ENCODE peak calls at places on chromosomes 16 and 17, in seven cellular contexts. C is adipocyte; S is naive thymus-derived CD4-positive, alpha-beta T cell; N is cardiac muscle cell; I is mesenchymal stem cell; E is adrenal gland; M is ovary. A is an unnamed sample. For H3K4me1 and H3K36me3, the result is how much of the 10 kb centered on the place peaks cover.

GRCh38 chr17:41651625-41652460 is 27.5 kb upstream of the KRT17 start:
- DNase-seq in M (no peak), I (no peak), S (no peak), N (no peak), E (no peak), C (no peak), A (no peak)

GRCh38 chr17:20084621-20085282 is 75.6 kb downstream of the SPECC1 start:
- DNase-seq in S (no peak), M (no peak), I (no peak), E (no peak), C (no peak), N (no peak), A (no peak)

GRCh38 chr16:13064821-13065220 is 163.4 kb downstream of the SHISA9 start:
- DNase-seq in E (no peak), I (no peak), N (no peak), C (no peak), M (no peak), S (no peak), A (no peak)

GRCh38 chr17:7549401-7550055 is 670 bp downstream of the TNFSF12 start:
- DNase-seq in N (no peak), C (no peak), M (no peak), E (no peak), I (peak), S (peak), A (no peak)

GRCh38 chr16:83113317-83113716 is 486.5 kb downstream of the CDH13 start:
- DNase-seq in N (peak), M (no peak), C (no peak), I (no peak), E (no peak), S (no peak), A (peak)

GRCh38 chr17:19709841-19710240 is 6.5 kb downstream of the SLC47A2 start:
- DNase-seq in E (no peak), I (no peak), N (no peak), M (no peak), C (no peak), S (no peak), A (peak)

GRCh38 chr17:73625975-73626706 is 18.1 kb downstream of the SDK2 start:
- DNase-seq in E (no peak), I (no peak), C (no peak), M (no peak), N (peak), S (no peak), A (no peak)

GRCh38 chr16:57694556-57695377 is at the start of gene DRC7:
- DNase-seq in C (peak), E (peak), M (peak), S (no peak), I (peak), N (peak), A (peak)

GRCh38 chr17:57356153-57356721 is 99.9 kb downstream of the MSI2 start:
- DNase-seq in E (no peak), I (no peak), S (no peak), M (no peak), C (no peak), N (no peak), A (peak)

GRCh38 chr16:70736454-70737376 is 50.9 kb upstream of the MTSS2 start:
- DNase-seq in E (no peak), C (peak), N (no peak), I (no peak), M (no peak), S (peak), A (no peak)

GRCh38 chr16:67013823-67014640 is 14.9 kb upstream of the CBFB start:
- DNase-seq in S (peak), N (peak), C (peak), E (peak), M (peak), I (peak), A (peak)

GRCh38 chr16:11851301-11852091 is at the start of gene RSL1D1:
- DNase-seq in C (peak), M (peak), I (peak), S (peak), E (peak), N (peak), A (peak)

GRCh38 chr16:20674684-20675487 is 22.6 kb downstream of the ACSM1 start:
- DNase-seq in S (no peak), E (no peak), C (peak), I (no peak), N (no peak), M (peak), A (peak)

GRCh38 chr16:17556276-17557052 is 85.7 kb upstream of the XYLT1 start:
- DNase-seq in N (peak), M (no peak), S (no peak), C (peak), E (no peak), I (no peak), A (no peak)

GRCh38 chr17:62706598-62707424 is 79.3 kb downstream of the MRC2 start:
- DNase-seq in C (no peak), I (no peak), N (no peak), M (no peak), E (no peak), S (no peak), A (no peak)

GRCh38 chr16:56985288-56985961 is 3.9 kb upstream of the NLRC5 start:
- DNase-seq in S (no peak), M (peak), E (peak), I (peak), N (no peak), C (peak), A (peak)

GRCh38 chr17:27481327-27481726 is 25.1 kb downstream of the KSR1 start:
- DNase-seq in S (no peak), M (no peak), N (no peak), I (no peak), C (no peak), E (no peak), A (no peak)

GRCh38 chr16:17515421-17516210 is 44.9 kb upstream of the XYLT1 start:
- DNase-seq in I (no peak), C (peak), S (no peak), M (no peak), E (no peak), N (no peak), A (no peak)

GRCh38 chr16:49020436-49020835 is 261.2 kb downstream of the CBLN1 start:
- DNase-seq in M (no peak), N (no peak), E (no peak), I (no peak), S (no peak), C (no peak), A (no peak)

GRCh38 chr17:38908676-38909181 is 16.7 kb upstream of the LASP1NB start:
- DNase-seq in N (no peak), M (no peak), S (no peak), I (no peak), E (no peak), C (no peak), A (no peak)

GRCh38 chr17:19369846-19370492 is 7.4 kb upstream of the B9D1 start:
- DNase-seq in E (peak), I (no peak), C (no peak), S (no peak), M (peak), N (no peak), A (no peak)

GRCh38 chr17:60110586-60110985 is 31.9 kb upstream of the HEATR6 start:
- DNase-seq in C (no peak), S (no peak), N (no peak), E (no peak), M (no peak), I (no peak), A (no peak)

GRCh38 chr16:3514621-3515020 is 13.8 kb downstream of the CLUAP1 start:
- DNase-seq in I (peak), M (no peak), E (no peak), C (no peak), N (no peak), S (no peak), A (no peak)

GRCh38 chr16:53900678-53901077 is 196.7 kb downstream of the FTO start:
- DNase-seq in C (no peak), I (no peak), S (no peak), N (no peak), E (no peak), M (no peak), A (no peak)

GRCh38 chr17:36937961-36938565 is 788 bp downstream of the LHX1 start:
- DNase-seq in N (peak), C (no peak), I (peak), M (no peak), E (no peak), S (no peak), A (no peak)

GRCh38 chr17:50037321-50038107 is 18.4 kb upstream of the ITGA3 start:
- DNase-seq in I (peak), S (no peak), N (no peak), M (peak), C (peak), E (peak), A (peak)

GRCh38 chr17:50042211-50042610 is 13.7 kb upstream of the ITGA3 start:
- DNase-seq in N (no peak), C (no peak), E (no peak), M (no peak), I (no peak), S (no peak), A (no peak)

GRCh38 chr17:50036455-50037320 is 19.2 kb upstream of the ITGA3 start:
- DNase-seq in N (no peak), M (peak), I (no peak), C (no peak), E (peak), S (no peak), A (no peak)

GRCh38 chr17:50035930-50036329 is 20.0 kb upstream of the ITGA3 start:
- DNase-seq in M (peak), E (no peak), I (no peak), C (no peak), S (no peak), N (no peak), A (no peak)

GRCh38 chr17:50039058-50039457 is 16.9 kb upstream of the ITGA3 start:
- DNase-seq in E (no peak), I (no peak), M (no peak), N (no peak), S (no peak), C (no peak), A (no peak)
- H3K4me1 ChIP-seq in E (under half), I (under half), M (under half), N (under half), S (under half), C (under half), A (under half)

DNA sequence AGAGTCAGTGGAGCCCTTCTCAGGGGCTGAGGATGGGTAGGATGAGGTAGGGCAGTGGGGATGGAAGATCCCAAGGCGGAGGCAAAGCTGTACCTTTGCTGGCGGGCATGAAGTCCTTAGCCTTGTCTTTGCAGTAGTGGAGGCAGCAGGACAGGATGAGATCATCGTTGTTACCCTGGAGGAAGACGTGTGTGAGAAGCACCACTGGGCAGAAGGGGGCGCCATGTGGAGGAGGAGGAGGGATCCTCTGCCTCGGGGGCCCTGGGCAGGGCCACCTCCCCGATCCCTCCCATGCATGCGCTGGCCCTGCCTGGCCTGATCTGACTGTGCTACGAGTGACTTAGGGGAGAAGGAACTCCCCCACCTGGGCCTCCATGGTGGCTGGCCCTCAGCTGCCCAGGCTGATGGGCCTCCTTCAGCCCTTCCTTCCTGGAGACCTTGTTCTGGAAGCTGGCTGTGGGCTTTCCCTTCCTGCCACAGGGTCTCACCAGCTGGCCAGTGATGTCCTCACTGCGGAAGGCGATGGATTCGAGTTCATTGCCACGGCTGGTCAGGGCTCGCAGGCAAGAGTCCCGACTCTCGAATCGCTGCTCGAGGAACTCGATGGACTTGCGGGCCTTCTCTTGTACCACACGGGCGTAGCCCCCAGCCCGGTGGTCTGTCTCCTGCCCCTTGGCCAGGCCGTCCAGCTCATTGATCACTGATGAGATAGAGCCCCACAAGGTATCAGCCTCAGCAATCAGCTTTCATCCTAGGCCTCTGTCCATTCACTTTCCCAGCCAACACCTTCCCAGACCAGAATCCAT is 10.3 kb downstream of the HIC1 start:
- DNase-seq in N (no peak), M (peak), C (peak), I (peak), E (no peak), S (no peak), A (no peak)
- H3K36me3 ChIP-seq in N (under half), M (under half), C (under half), I (half or more), E (under half), S (half or more), A (under half)

GRCh38 chr17:64155751-64156544 is 26.0 kb upstream of the ERN1 start:
- DNase-seq in E (peak), I (peak), C (peak), M (no peak), N (no peak), S (no peak), A (peak)
- H3K4me1 ChIP-seq in E (under half), I (under half), C (under half), M (under half), N (under half), S (under half), A (under half)

DNA sequence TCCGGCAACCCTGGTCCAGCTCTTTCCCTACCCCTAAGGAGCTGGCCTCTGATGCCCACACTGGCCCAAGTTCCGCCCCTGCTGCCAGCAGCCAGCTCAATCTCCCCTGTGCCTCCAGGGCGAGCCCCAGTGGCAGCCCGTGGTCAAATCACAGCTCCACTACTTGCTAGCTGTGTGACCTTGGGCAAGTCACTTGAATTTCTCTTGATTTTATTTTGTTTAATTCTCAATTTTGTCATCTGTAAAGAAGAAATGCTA is 10.3 kb downstream of the CASKIN2 start:
- DNase-seq in I (no peak), N (no peak), S (no peak), C (no peak), E (no peak), M (no peak), A (no peak)
- H3K36me3 ChIP-seq in I (under half), N (under half), S (under half), C (under half), E (half or more), M (under half), A (under half)

GRCh38 chr16:84596161-84596560 is 21.7 kb downstream of the COTL1 start:
- DNase-seq in E (no peak), M (no peak), S (no peak), C (no peak), N (no peak), I (no peak), A (no peak)
- H3K4me1 ChIP-seq in E (half or more), M (under half), S (half or more), C (under half), N (under half), I (under half), A (under half)

GRCh38 chr17:35666967-35667552 is 64.4 kb upstream of the RASL10B start:
- DNase-seq in N (no peak), M (no peak), S (no peak), C (no peak), I (peak), E (no peak), A (no peak)

GRCh38 chr17:35664685-35665084 is 66.8 kb upstream of the RASL10B start:
- DNase-seq in N (no peak), E (no peak), C (no peak), I (no peak), M (no peak), S (no peak), A (no peak)

GRCh38 chr17:35666070-35666469 is 65.4 kb upstream of the RASL10B start:
- DNase-seq in I (peak), E (no peak), C (peak), S (no peak), N (no peak), M (no peak), A (no peak)

GRCh38 chr17:35665662-35666061 is 65.8 kb upstream of the RASL10B start:
- DNase-seq in N (no peak), M (no peak), C (no peak), I (no peak), S (no peak), E (no peak), A (no peak)

DNA sequence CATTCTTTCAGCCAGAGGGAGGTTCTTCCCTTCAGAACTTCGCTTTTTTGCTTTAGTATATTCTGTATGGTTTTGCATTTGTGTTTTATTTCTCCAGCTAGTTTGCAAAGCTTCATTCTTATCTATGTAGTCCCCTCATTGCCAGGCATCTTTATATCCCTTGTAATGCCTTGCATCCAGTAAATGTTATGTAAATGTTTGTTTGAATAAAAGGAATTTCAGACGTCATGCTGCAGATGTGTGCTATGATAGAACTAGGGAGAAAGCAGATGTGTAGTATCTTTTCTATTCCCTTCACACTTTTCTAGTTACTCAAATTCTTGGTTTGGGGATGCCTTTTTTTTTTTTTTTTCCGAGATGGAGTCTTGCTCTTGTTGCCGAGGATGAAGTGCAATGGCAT is 62.6 kb upstream of the RASL10B start:
- DNase-seq in C (peak), S (no peak), M (no peak), N (no peak), E (no peak), I (no peak), A (no peak)
- H3K36me3 ChIP-seq in C (under half), S (under half), M (under half), N (under half), E (under half), I (half or more), A (under half)

DNA sequence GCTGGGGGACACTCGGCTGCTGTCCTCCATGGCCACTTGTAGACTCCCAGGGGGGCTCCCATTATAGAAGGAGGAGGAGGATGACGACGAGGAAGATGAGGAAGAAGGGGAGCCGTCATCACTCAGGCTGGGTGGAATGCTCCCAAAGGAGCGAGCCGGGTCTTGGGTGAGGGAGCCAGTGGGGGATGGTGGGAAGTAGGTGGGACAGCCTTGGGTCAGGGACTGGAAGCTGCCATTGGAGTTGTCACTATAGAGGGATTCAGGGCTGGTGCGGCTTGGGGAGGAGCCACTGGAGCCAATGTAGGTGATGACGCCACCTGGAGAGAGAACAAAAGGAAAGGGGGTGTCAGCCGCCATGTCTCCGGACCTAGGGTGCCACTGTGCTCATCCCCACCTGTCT is 3.3 kb downstream of the NR1D1 start:
- DNase-seq in N (no peak), I (no peak), C (no peak), E (peak), S (no peak), M (peak), A (no peak)
- H3K4me1 ChIP-seq in N (under half), I (under half), C (half or more), E (half or more), S (half or more), M (under half), A (half or more)

DNA sequence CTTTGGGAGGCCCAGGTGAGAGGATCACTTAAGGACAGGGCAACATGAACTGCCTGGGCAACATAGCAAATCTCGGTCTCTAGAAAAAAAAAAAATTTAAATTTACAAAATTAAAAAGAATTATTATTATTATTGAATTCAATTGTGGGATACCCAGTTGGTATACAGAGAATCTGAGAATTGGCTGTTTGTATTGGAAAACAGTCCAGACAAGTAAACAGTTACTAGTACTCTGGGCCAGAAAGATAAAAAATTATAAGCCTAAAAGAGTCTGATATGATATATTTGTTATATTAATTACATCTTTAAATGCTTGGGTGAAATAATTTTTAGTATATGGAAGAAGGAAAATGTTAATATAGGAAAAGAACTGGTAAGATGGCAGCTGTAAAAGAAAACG is 15.0 kb downstream of the CCDC47 start:
- DNase-seq in I (no peak), C (no peak), N (no peak), E (no peak), S (no peak), M (no peak), A (no peak)
- H3K36me3 ChIP-seq in I (half or more), C (half or more), N (under half), E (half or more), S (half or more), M (under half), A (under half)

DNA sequence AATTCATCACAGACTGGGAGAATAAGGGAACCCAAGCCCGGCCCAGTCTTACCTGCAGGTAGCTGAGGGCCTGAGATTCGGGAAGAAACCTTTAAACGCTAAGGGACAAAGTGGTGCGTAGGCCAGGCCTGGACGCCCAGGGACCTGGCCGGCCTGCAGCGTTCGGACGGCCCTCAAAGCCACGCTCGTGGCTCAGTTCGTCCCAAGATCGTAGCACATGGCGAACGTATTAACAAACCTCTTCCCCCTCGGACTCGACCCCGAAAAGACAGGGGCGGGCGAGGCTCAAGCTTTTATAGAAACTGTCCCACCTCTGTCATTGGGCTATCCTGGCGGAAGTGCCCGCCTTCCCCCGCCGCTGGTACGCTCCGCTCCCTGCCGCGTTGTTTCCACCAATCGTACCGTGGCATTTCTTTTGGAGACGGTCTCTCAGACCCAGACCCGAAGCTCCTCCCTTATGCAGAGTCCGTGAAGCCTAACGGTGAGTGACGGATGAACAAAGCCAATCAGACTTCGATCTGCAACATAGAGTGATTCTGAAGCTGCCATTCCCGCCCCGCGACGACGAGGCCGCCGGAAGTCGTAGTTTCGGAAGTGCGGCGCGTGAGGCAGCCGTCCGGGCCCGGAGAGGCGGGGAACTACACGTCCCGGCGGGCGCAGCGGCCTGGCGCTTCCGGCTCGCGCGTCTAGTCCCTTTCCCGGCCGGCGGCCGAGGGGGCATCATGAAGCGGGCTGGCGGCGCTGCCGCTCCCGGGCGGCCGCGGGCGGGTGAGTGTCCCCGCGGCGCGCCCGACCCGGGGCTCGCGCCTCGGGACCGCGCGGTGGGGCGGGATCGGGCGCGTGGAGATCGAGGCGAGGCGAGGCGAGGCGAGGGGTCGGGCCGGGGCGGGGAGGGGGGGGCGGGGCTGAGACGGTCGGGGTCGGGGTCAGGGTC is at the start of gene TRAF7:
- DNase-seq in E (peak), C (peak), M (peak), I (peak), N (peak), S (peak), A (peak)
- H3K4me1 ChIP-seq in E (half or more), C (half or more), M (under half), I (half or more), N (under half), S (half or more), A (half or more)

A was measured in testis.